ENCODE peak calls at places on chromosome 15, in six cellular contexts. I, N, Q, L, X and Y are unnamed samples.

GRCh38 chr15:51924146-51925068 is 47.2 kb downstream of the LEO1 start:
- DNase-seq in I (no peak), X (no peak), Q (no peak), N (no peak), L (no peak), Y (no peak)

GRCh38 chr15:53346583-53346982 is 412.9 kb downstream of the WDR72 start:
- DNase-seq in X (no peak), N (no peak), Q (no peak), I (no peak), L (no peak), Y (no peak)

GRCh38 chr15:25741253-25741575 is 121.9 kb downstream of the ATP10A start:
- DNase-seq in L (no peak), X (no peak), Q (no peak), I (no peak), N (no peak), Y (no peak)

GRCh38 chr15:37771462-37771861 is 163.0 kb upstream of the TMCO5A start:
- DNase-seq in I (no peak), N (no peak), Q (no peak), X (peak; percentile 40), L (no peak), Y (peak; percentile 46)

GRCh38 chr15:99087405-99087943 is 17.4 kb upstream of the SYNM start:
- DNase-seq in I (no peak), L (no peak), Q (no peak), X (no peak), N (no peak), Y (no peak)

GRCh38 chr15:90955911-90956310 is 1.2 kb downstream of the RCCD1 start:
- DNase-seq in I (no peak), Q (no peak), L (no peak), X (no peak), N (no peak), Y (no peak)

GRCh38 chr15:90414408-90415028 is 26.5 kb downstream of the IQGAP1 start:
- DNase-seq in L (no peak), N (no peak), X (peak; percentile 79), Q (no peak), I (peak; percentile 10), Y (peak; percentile 90)

GRCh38 chr15:74032046-74032445 is 37.5 kb downstream of the PML start:
- DNase-seq in X (no peak), L (no peak), N (no peak), Q (no peak), I (no peak), Y (no peak)

GRCh38 chr15:74227968-74228722 is 8.0 kb upstream of the CCDC33 start:
- DNase-seq in I (no peak), N (no peak), Q (no peak), X (no peak), L (no peak), Y (no peak)

GRCh38 chr15:31392761-31393401 is 66.2 kb downstream of the KLF13 start:
- DNase-seq in I (no peak), L (no peak), X (no peak), N (no peak), Q (no peak), Y (no peak)

GRCh38 chr15:26102988-26103387 is 239.9 kb upstream of the ATP10A start:
- DNase-seq in X (no peak), Q (no peak), L (no peak), I (no peak), N (no peak), Y (no peak)

GRCh38 chr15:26722621-26723160 is 50.2 kb downstream of the GABRB3 start:
- DNase-seq in N (no peak), X (no peak), L (no peak), I (no peak), Q (no peak), Y (no peak)

GRCh38 chr15:55353030-55353429 is 34.0 kb downstream of the PIGB start:
- DNase-seq in Q (no peak), X (no peak), L (no peak), I (no peak), N (no peak), Y (no peak)

GRCh38 chr15:60551781-60552161 is 72.8 kb upstream of the ICE2 start:
- DNase-seq in Q (no peak), X (peak; percentile 5), I (no peak), L (no peak), N (no peak), Y (no peak)

GRCh38 chr15:64351265-64351664 is 4.7 kb downstream of the CSNK1G1 start:
- DNase-seq in Q (no peak), X (no peak), I (no peak), L (no peak), N (no peak), Y (peak; percentile 18)

GRCh38 chr15:67202091-67202490 is 52.4 kb downstream of the AAGAB start:
- DNase-seq in X (no peak), I (no peak), Q (no peak), N (no peak), L (no peak), Y (no peak)

GRCh38 chr15:39546842-39547241 is 34.0 kb upstream of the THBS1 start:
- DNase-seq in L (no peak), I (no peak), X (no peak), Q (no peak), N (no peak), Y (no peak)

GRCh38 chr15:32956006-32956405 is 238.2 kb downstream of the GREM1 start:
- DNase-seq in N (no peak), I (no peak), X (peak; percentile 25), Q (no peak), L (no peak), Y (peak; percentile 89)

GRCh38 chr15:58444056-58444455 is 12.3 kb downstream of the LIPC start:
- DNase-seq in N (no peak), X (no peak), I (no peak), Q (no peak), L (no peak), Y (no peak)